ENCODE peak calls at places on chromosomes 1 and 21, in eight cellular contexts. Q is OCI-LY7, I is HTR-8/SVneo, S is NCI-H748 treated with DMSO at 0.1 percent for 48 hours, A is A172, D is HFFc6, C is neural progenitor cell, E is NCI-H1105. R is an unnamed sample.

GRCh38 chr1:222596696-222597095 is 7.0 kb upstream of the TAF1A start:
- DNase-seq in Q (no peak), I (no peak), S (no peak), A (no peak), D (no peak), C (no peak), E (no peak), R (no peak)

GRCh38 chr1:81165963-81166362 is 634.8 kb upstream of the ADGRL2 start:
- DNase-seq in Q (no peak), I (no peak), S (no peak), A (no peak), D (no peak), C (no peak), E (no peak), R (no peak)

GRCh38 chr1:100597069-100597741 is 59.3 kb downstream of the GPR88 start:
- DNase-seq in Q (no peak), I (peak), S (no peak), A (peak), D (peak), C (no peak), E (no peak), R (peak)

GRCh38 chr21:44657635-44658183 is at the start of gene KRTAP12-3:
- DNase-seq in Q (no peak), I (no peak), S (no peak), A (no peak), D (no peak), C (no peak), E (no peak), R (no peak)

GRCh38 chr1:56525463-56526155 is 53.8 kb downstream of the PLPP3 start:
- DNase-seq in Q (peak), I (no peak), S (peak), A (peak), D (peak), C (no peak), E (no peak), R (peak)

GRCh38 chr1:39898648-39899603 is 2.8 kb downstream of the MYCL start:
- DNase-seq in Q (peak), I (peak), S (peak), A (no peak), D (no peak), C (peak), E (peak), R (peak)

GRCh38 chr1:154628122-154628405 is 20.1 kb upstream of the ADAR start:
- DNase-seq in Q (no peak), I (no peak), S (no peak), A (no peak), D (no peak), C (no peak), E (no peak), R (no peak)

GRCh38 chr1:52191395-52191965 is 49.6 kb downstream of the ZFYVE9 start:
- DNase-seq in Q (no peak), I (no peak), S (no peak), A (no peak), D (no peak), C (no peak), E (no peak), R (no peak)

GRCh38 chr1:197181982-197182381 is 35.5 kb upstream of the ASPM start:
- DNase-seq in Q (peak), I (no peak), S (no peak), A (no peak), D (no peak), C (no peak), E (no peak), R (no peak)